ENCODE peak calls at places on chromosome 5, in four cellular contexts. E, G, L and R are unnamed samples. For H3K9me3 and H3K4me1, the result is how much of the 10 kb centered on the place peaks cover.

GRCh38 chr5:7548576-7548975 is 152.6 kb downstream of the ADCY2 start:
- DNase-seq in E (no peak), G (no peak), L (no peak), R (no peak)

GRCh38 chr5:149129181-149129580 is 12.1 kb upstream of the ABLIM3 start:
- DNase-seq in E (no peak), G (no peak), L (no peak), R (no peak)

GRCh38 chr5:116045821-116046220 is 13.5 kb downstream of the ARL14EPL start:
- DNase-seq in E (no peak), G (no peak), L (no peak), R (no peak)

GRCh38 chr5:131171276-131171815 is 602 bp downstream of the LYRM7 start:
- DNase-seq in E (no peak), G (no peak), L (no peak), R (no peak)

GRCh38 chr5:148403344-148403743 is 19.6 kb downstream of the FBXO38 start:
- DNase-seq in E (no peak), G (no peak), L (no peak), R (no peak)

GRCh38 chr5:141680178-141680577 is 1.9 kb downstream of the ARAP3 start:
- DNase-seq in E (no peak), G (no peak), L (no peak), R (no peak)

GRCh38 chr5:92912280-92912679 is 668.7 kb downstream of the NR2F1-AS1 start:
- DNase-seq in E (no peak), G (no peak), L (no peak), R (no peak)

GRCh38 chr5:73374520-73375235 is 73.9 kb downstream of the FOXD1 start:
- DNase-seq in E (no peak), G (no peak), L (peak), R (no peak)

GRCh38 chr5:53243403-53243802 is 133.8 kb upstream of the MOCS2 start:
- DNase-seq in E (no peak), G (no peak), L (no peak), R (no peak)

GRCh38 chr5:177607452-177608192 is 7.7 kb downstream of the B4GALT7 start:
- DNase-seq in E (peak), G (peak), L (peak), R (no peak)

GRCh38 chr5:118611332-118611945 is 376.9 kb downstream of the DTWD2 start:
- DNase-seq in E (no peak), G (peak), L (peak), R (no peak)

GRCh38 chr5:84304591-84304990 is 80.1 kb downstream of the EDIL3 start:
- DNase-seq in E (no peak), G (no peak), L (peak), R (no peak)

GRCh38 chr5:172777381-172778222 is 6.6 kb upstream of the DUSP1 start:
- DNase-seq in E (peak), G (peak), L (peak), R (peak)

GRCh38 chr5:19531374-19531952 is 456.5 kb downstream of the CDH18 start:
- DNase-seq in E (no peak), G (no peak), L (no peak), R (no peak)

GRCh38 chr5:120361941-120362340 is 102.2 kb upstream of the PRR16 start:
- DNase-seq in E (no peak), G (no peak), L (no peak), R (no peak)

GRCh38 chr5:540215-541147 is 16.2 kb upstream of the SLC9A3 start:
- DNase-seq in E (peak), G (no peak), L (no peak), R (no peak)

GRCh38 chr5:110809006-110809405 is 70.2 kb downstream of the SLC25A46 start:
- DNase-seq in E (no peak), G (no peak), L (no peak), R (no peak)

GRCh38 chr5:159904874-159905273 is 11.4 kb upstream of the ADRA1B start:
- DNase-seq in E (no peak), G (no peak), L (no peak), R (no peak)

GRCh38 chr5:174091006-174091578 is 45.6 kb downstream of the NSG2 start:
- DNase-seq in E (no peak), G (no peak), L (no peak), R (no peak)

GRCh38 chr5:19143935-19144334 is 844.1 kb downstream of the CDH18 start:
- DNase-seq in E (no peak), G (no peak), L (no peak), R (no peak)

GRCh38 chr5:132238169-132238744 is 10.6 kb upstream of the P4HA2 start:
- DNase-seq in E (peak), G (peak), L (peak), R (no peak)

GRCh38 chr5:138033916-138034315 is 1.0 kb upstream of the FAM13B start:
- DNase-seq in E (no peak), G (no peak), L (peak), R (no peak)

GRCh38 chr5:61229416-61229815 is 67.1 kb upstream of the SMIM15 start:
- DNase-seq in E (peak), G (no peak), L (no peak), R (no peak)

GRCh38 chr5:131513780-131514179 is 121.2 kb downstream of the RAPGEF6 start:
- DNase-seq in E (no peak), G (no peak), L (no peak), R (no peak)

GRCh38 chr5:76667495-76667894 is 44.3 kb upstream of the F2RL2 start:
- DNase-seq in E (no peak), G (peak), L (no peak), R (no peak)

GRCh38 chr5:15695171-15695676 is 195.2 kb downstream of the FBXL7 start:
- DNase-seq in E (no peak), G (no peak), L (peak), R (no peak)

GRCh38 chr5:172509405-172509781 is 55.1 kb upstream of the SH3PXD2B start:
- DNase-seq in E (peak), G (no peak), L (no peak), R (no peak)

GRCh38 chr5:1118231-1118698 is 6.4 kb upstream of the SLC12A7 start:
- DNase-seq in E (no peak), G (no peak), L (no peak), R (no peak)

GRCh38 chr5:1016036-1016435 is 7.4 kb downstream of the NKD2 start:
- DNase-seq in E (peak), G (no peak), L (no peak), R (no peak)

GRCh38 chr5:87081511-87082372 is 185.9 kb upstream of the RASA1 start:
- DNase-seq in E (no peak), G (peak), L (no peak), R (no peak)

GRCh38 chr5:105953616-105954015 is 1717.1 kb downstream of the EFNA5 start:
- DNase-seq in E (no peak), G (no peak), L (no peak), R (no peak)

GRCh38 chr5:168752416-168753190 is 173.4 kb upstream of the PANK3 start:
- DNase-seq in E (no peak), G (no peak), L (no peak), R (no peak)

GRCh38 chr5:167578977-167579700 is 712.3 kb upstream of the WWC1 start:
- DNase-seq in E (no peak), G (no peak), L (peak), R (no peak)

GRCh38 chr5:87266914-87267573 is 639 bp upstream of the RASA1 start:
- DNase-seq in E (no peak), G (no peak), L (no peak), R (no peak)

GRCh38 chr5:178941361-178941760 is 363 bp downstream of the ZNF454 start:
- DNase-seq in E (peak), G (no peak), L (no peak), R (no peak)

DNA sequence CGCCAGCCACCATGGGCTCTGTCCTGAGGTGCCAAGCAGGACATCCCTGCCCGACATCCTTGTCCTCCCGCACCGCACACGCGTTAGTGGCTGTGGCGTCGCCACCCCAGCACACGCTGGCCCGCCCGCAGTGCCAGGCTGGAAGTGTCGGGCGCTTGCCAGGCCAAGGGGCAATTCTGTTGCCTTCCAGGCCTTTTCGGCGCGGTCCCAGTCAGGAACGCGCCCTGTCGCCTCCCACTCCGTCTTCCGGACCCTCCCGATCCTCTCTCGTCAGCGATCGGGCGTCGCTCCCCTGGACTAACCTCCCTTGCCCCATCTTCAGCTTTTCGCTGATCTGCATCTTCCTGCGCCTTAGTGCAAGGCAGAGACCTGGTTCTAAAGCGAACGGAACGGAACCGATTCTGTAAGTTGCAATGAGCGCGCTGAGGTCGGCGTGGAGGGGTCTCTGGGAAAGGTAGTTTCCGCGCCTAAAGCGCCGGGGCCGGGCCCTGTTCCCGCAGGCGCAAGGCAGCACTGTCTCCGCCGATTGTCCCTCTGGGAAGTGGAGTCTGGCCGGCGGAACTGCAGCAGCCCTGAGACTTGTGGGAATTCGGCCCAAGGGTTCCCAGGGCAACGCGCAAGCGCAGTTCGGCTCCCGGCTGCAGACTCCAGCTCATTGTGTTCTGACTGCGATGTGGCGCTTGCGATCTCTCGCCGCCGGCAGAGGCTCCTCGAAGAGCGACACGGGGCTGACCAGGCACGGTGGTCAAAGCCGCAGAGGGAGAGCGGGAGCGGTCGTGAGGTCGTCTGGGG is at the start of gene ZNF454:
- DNase-seq in E (peak), G (no peak), L (peak), R (peak)
- H3K9me3 ChIP-seq in E (under half), G (under half), L (under half), R (half or more)

GRCh38 chr5:89253931-89254330 is 370.9 kb upstream of the MEF2C start:
- DNase-seq in E (no peak), G (no peak), L (no peak), R (no peak)
- TF ChIP-seq CTCF in E (no peak), G (no peak), L (no peak), R (no peak)

GRCh38 chr5:161219816-161220215 is 326.7 kb downstream of the GABRB2 start:
- DNase-seq in E (no peak), G (no peak), L (no peak), R (no peak)
- H3K4me1 ChIP-seq in E (under half), G (under half), L (under half), R (under half)

DNA sequence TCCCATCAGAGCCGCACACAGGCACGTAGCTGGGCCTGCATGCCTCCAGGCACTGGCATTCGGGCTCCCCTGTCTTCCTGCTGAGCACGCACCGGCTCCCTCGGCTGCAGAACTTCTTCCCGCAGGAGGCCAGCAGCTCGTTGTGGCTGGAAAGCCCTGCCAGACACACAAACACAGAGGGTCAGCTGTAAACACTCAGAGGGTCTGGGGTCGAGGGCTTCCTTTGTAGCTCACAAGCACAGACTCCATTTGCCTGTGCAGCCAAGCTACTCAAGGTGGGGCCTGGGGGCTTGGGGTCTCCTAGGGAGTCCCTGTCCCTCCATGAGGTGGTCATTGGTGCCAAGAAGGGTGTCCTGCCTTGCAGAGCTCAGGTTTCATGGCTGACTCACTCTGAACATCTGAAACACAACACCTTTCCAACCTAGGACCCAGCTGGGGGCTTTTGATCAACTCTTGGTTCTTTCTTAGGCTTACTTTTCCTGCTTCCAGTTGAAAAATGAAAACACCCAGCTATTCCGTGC is 211.4 kb downstream of the FSTL4 start:
- DNase-seq in E (no peak), G (no peak), L (no peak), R (no peak)
- H3K9me3 ChIP-seq in E (under half), G (under half), L (under half), R (under half)

GRCh38 chr5:89951876-89952275 is 457.7 kb downstream of the CETN3 start:
- DNase-seq in E (no peak), G (no peak), L (no peak), R (no peak)
- TF ChIP-seq CTCF in E (no peak), G (no peak), L (no peak), R (no peak)

GRCh38 chr5:150144876-150145275 is 10.8 kb downstream of the PDGFRB start:
- DNase-seq in E (no peak), G (no peak), L (no peak), R (no peak)

GRCh38 chr5:150147580-150148407 is 7.9 kb downstream of the PDGFRB start:
- DNase-seq in E (no peak), G (no peak), L (no peak), R (no peak)

GRCh38 chr5:150144211-150144801 is 11.3 kb downstream of the PDGFRB start:
- DNase-seq in E (no peak), G (peak), L (peak), R (no peak)

GRCh38 chr5:150146862-150147579 is 8.6 kb downstream of the PDGFRB start:
- DNase-seq in E (no peak), G (no peak), L (no peak), R (no peak)

DNA sequence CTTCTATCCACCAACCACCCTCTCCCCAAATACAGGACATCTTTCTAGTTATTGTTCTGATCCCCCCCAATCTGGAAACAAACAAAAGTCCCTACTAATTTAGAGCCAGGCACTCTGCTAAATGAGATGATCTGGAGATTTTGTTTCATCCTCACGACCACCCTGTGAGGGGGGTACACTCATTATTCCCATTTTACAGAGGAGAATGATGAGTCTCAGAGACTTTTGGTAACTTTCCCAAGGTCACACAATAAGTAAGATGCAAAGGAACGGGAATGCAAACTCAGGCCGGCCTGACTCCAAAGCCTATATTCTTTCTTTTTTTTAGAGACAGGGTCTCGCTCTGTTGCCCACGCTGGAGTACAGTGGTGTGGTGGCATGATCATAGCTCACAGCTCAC is 9.4 kb downstream of the PDGFRB start:
- DNase-seq in E (no peak), G (no peak), L (no peak), R (no peak)
- H3K4me1 ChIP-seq in E (under half), G (under half), L (half or more), R (half or more)

DNA sequence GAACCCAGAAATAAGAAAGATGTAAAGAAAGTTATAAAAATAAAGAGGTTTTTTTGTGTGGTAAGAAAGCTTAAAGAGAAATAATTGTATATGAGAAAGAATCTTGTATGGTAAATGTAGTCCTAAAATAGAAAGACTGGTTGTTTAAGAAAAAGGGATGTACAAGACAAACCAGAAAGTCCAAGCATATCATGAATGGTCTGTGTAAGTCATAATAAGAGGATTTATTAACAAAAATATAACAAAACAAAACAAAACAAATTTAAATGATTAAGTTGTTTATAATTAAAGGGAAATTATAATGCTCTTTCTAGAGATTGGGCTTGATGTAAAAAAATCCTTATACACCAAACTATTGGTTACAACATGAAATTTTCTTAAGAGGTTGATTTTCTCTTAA is 590.4 kb upstream of the PTGER4 start:
- DNase-seq in E (no peak), G (no peak), L (peak), R (no peak)
- H3K9me3 ChIP-seq in E (under half), G (under half), L (under half), R (under half)

GRCh38 chr5:90472783-90473182 is 1.8 kb downstream of the MBLAC2 start:
- DNase-seq in E (no peak), G (no peak), L (no peak), R (no peak)

GRCh38 chr5:90473321-90474234 is 993 bp downstream of the MBLAC2 start:
- DNase-seq in E (peak), G (peak), L (peak), R (no peak)

GRCh38 chr5:90475436-90475980 is 844 bp downstream of the POLR3G start:
- DNase-seq in E (no peak), G (peak), L (no peak), R (no peak)

GRCh38 chr5:90477073-90477472 is 2.4 kb downstream of the POLR3G start:
- DNase-seq in E (no peak), G (no peak), L (no peak), R (no peak)

DNA sequence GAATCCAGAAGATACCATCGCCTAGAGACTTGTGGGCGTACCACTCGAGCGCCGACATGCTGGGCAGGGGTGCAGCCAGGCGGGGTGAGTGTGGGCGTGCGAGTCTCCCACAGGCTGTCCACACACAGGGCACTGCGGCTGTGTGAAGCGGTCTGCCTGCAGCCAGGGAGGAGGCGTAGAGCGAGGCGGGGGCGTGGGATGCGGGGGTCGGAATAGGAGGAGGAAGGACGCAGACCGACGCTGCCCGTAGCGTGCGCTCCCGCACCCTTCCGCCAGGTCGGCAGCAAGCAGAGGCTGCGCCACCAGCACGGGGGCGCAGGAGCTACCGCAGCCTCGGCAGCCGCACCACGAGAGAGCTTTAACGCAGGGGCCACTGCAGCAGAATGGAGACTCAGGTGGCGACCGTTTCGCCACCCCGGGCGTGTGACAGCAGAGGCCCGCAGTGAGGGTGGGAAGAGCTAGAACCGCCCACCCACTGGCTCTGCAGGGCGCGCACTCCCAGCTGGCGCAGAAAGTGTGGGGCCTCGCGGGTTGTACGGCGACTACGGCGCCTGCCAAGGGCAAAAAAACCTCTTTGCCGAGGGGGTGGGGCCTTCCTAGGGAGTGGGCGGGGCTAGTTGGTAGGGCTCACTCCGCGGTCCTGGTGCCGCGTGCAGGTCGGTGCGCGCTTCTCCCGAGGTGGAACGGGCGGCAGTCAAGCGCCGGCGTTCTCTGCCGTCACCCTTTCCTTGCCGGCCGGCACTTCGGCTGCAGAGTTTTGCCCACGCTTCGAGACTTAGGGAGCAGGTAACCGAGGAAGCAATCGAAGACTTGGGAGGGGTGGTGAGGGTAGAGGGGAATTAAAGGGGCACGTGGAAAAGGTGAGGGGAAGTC is at the start of the genes MBLAC2 and POLR3G:
- DNase-seq in E (peak), G (peak), L (peak), R (peak)
- TF ChIP-seq CTCF in E (peak), G (peak), L (peak), R (peak)

GRCh38 chr5:143149759-143150158 is 253.7 kb downstream of the NR3C1 start:
- DNase-seq in E (no peak), G (no peak), L (no peak), R (no peak)
- H3K4me1 ChIP-seq in E (under half), G (under half), L (under half), R (under half)